ENCODE peak calls at places on chromosomes 1 and 21, in four cellular contexts. R is K562, Z is A549, G is IMR-90. M is an unnamed sample.

GRCh38 chr1:231518485-231519035 is 9.9 kb upstream of the TSNAX start:
- DNase-seq in R (no peak), G (no peak), Z (no peak), M (no peak)

GRCh38 chr1:181676269-181676668 is 193.0 kb downstream of the CACNA1E start:
- DNase-seq in R (peak; percentile 26), Z (peak; percentile 46), G (peak; percentile 4), M (peak; percentile 11)

GRCh38 chr1:98172578-98172977 is 251.7 kb upstream of the DPYD start:
- DNase-seq in G (peak; percentile 7), R (no peak), Z (no peak), M (no peak)

GRCh38 chr21:38847556-38847955 is 41.8 kb downstream of the ETS2 start:
- DNase-seq in R (no peak), Z (no peak), G (no peak), M (no peak)

GRCh38 chr1:45785583-45785982 is 17.8 kb upstream of the MAST2 start:
- DNase-seq in R (no peak), Z (no peak), G (no peak), M (peak; percentile 53)

GRCh38 chr1:82491301-82491986 is 690.7 kb downstream of the ADGRL2 start:
- DNase-seq in R (no peak), G (no peak), Z (no peak), M (no peak)

GRCh38 chr1:27519341-27520258 is 29.6 kb upstream of the WASF2 start:
- DNase-seq in R (no peak), Z (no peak), G (no peak), M (no peak)

GRCh38 chr1:226584164-226584563 is 35.6 kb downstream of the STUM start:
- DNase-seq in Z (no peak), G (no peak), R (no peak), M (no peak)

GRCh38 chr1:178464566-178464965 is 32.2 kb downstream of the CLEC20A start:
- DNase-seq in G (no peak), Z (no peak), R (no peak), M (no peak)

GRCh38 chr1:32291145-32291707 is 657 bp upstream of the HDAC1 start:
- DNase-seq in Z (peak; percentile 54), G (peak; percentile 52), R (no peak), M (no peak)

GRCh38 chr1:205783904-205784303 is 8.6 kb upstream of the RAB29 start:
- DNase-seq in G (peak; percentile 48), Z (no peak), R (no peak), M (no peak)

GRCh38 chr21:36141513-36141925 is 6.6 kb downstream of the CBR3 start:
- DNase-seq in Z (peak; percentile 87), R (peak; percentile 87), G (peak; percentile 89), M (peak; percentile 53)

GRCh38 chr1:186985889-186986491 is 157.2 kb downstream of the PLA2G4A start:
- DNase-seq in G (peak; percentile 78), Z (peak; percentile 62), R (peak; percentile 30), M (no peak)

GRCh38 chr21:44455524-44456206 is 355 bp downstream of the LRRC3 start:
- DNase-seq in G (no peak), R (no peak), Z (peak; percentile 49), M (no peak)

GRCh38 chr1:243255791-243256512 is at the start of gene SDCCAG8:
- DNase-seq in Z (peak; percentile 100), R (peak; percentile 93), G (peak; percentile 100), M (peak; percentile 99)

GRCh38 chr21:44304041-44304738 is 4.3 kb downstream of the PFKL start:
- DNase-seq in R (no peak), G (no peak), Z (no peak), M (no peak)

GRCh38 chr21:45996311-45997204 is 15.0 kb downstream of the COL6A1 start:
- DNase-seq in G (no peak), Z (no peak), R (no peak), M (no peak)

GRCh38 chr1:161820914-161821313 is 54.8 kb downstream of the ATF6 start:
- DNase-seq in Z (no peak), G (no peak), R (no peak), M (no peak)

GRCh38 chr1:80056179-80056578 is 1049.6 kb upstream of the ADGRL4 start:
- DNase-seq in R (no peak), G (no peak), Z (no peak), M (no peak)

GRCh38 chr1:22709891-22710687 is 550 bp upstream of the EPHB2 start:
- DNase-seq in R (no peak), Z (peak; percentile 24), G (peak; percentile 64), M (no peak)

GRCh38 chr1:22711071-22711470 is 432 bp downstream of the EPHB2 start:
- DNase-seq in R (no peak), G (no peak), Z (no peak), M (no peak)

GRCh38 chr1:22710688-22711024 is at the start of gene EPHB2:
- DNase-seq in R (peak; percentile 84), G (peak; percentile 39), Z (no peak), M (no peak)

GRCh38 chr1:22712502-22713271 is 2.0 kb downstream of the EPHB2 start:
- DNase-seq in R (no peak), Z (no peak), G (peak; percentile 79), M (no peak)

DNA sequence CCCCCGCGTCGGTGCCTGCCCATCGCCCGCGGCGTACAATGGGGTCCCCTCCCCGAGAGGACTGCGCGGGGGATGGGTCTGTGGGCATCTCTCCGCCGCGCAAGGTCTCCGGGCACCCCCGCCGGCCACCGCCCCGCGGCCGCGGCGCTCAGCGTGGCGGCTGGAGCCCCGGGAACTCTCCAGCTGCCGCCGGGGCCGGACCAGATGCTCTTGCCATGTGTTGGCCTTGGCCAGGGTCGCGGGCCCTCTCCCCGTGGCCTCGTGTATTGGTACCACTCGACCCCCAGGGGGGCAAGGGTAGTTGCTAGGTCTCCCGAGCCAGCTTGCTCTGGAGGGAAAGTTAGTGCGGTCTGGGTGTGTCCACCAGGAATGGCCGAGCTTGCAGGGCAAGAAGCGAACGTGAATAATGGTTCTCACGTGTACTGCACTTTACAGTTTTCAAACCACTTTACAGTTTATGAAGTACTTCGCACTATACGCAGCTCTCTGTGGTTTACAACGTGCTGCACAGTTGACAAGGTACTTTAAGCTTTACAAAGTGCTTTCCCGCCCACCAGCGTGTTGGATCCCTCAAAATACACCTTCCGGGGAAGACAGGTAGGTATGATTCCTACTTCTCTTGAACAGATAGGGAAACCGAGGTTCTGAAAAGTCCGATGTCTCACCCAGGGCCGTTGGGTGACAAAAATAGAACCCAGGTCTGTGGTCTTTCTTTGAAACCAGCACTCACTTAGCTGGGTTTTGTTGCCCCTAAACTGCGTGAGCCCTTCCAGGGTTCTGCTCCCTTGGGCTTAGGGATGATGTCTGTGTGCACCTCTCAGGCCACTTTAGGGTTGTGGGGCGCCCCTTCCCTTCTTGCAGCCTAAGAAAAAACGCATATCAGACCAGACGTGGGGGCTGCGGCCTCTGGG is 1.2 kb downstream of the EPHB2 start:
- DNase-seq in Z (peak; percentile 19), G (peak; percentile 39), R (no peak), M (no peak)
- TF ChIP-seq CEBPB in Z (no peak), G (no peak), R (no peak), M (no peak)

DNA sequence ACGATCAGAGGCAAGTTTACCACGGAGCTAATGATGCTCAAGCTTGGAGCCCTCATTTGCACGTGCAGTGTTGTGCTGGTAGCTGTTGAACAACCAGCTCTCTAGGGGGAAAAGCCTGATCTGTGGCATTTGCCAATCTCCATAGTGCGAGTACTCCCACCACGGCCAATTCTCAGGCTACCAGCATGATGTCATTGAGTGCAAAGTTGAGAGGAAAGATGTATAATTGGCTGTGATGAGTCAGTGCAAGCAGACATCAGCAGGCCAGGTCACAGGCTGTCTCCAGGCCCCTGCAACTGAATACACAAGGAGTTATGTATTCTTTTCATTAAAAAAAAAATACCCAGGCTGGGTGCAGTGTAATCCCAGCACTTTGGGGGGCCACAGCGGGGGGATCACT is 233.1 kb upstream of the VAMP3 start:
- DNase-seq in Z (peak; percentile 54), R (no peak), G (peak; percentile 90), M (no peak)
- TF ChIP-seq CEBPB in Z (no peak), R (no peak), G (peak; percentile 31), M (no peak)

GRCh38 chr1:236800623-236801022 is 5.5 kb downstream of the MTR start:
- DNase-seq in R (no peak), Z (no peak), G (no peak), M (no peak)
- TF ChIP-seq CEBPB in R (no peak), Z (no peak), G (no peak), M (no peak)

GRCh38 chr1:37391181-37391949 is 83.0 kb upstream of the ZC3H12A start:
- DNase-seq in G (no peak), R (no peak), Z (peak; percentile 16), M (no peak)
- TF ChIP-seq CEBPB in G (no peak), R (no peak), Z (no peak), M (no peak)

GRCh38 chr1:116147972-116148371 is 36.8 kb downstream of the MAB21L3 start:
- DNase-seq in Z (no peak), R (no peak), G (no peak), M (no peak)
- TF ChIP-seq CEBPB in Z (no peak), R (no peak), G (no peak), M (no peak)

DNA sequence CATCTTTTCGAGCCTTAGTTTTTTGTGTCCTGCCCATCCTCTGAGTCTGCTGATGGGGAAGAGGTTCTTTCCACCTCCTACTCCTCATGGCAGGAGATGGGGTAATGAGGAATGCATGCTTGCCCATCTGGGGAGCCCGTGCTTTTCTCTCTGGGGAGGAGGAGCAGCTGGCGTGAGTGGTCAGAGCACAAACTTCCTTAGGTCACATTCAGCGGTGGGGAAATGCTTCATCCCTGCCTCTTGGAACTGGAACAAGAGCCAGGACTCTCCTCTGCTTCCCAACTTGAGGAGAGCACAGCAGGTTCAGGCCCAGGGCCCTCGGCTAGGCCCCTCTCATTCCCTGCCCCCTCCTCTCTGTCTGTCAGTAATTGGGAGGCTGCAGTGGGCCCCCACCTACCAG is 155.0 kb downstream of the PCNX2 start:
- DNase-seq in G (no peak), R (no peak), Z (no peak), M (no peak)
- TF ChIP-seq CEBPB in G (no peak), R (no peak), Z (no peak), M (no peak)

M was measured in GM12878.